ENCODE peak calls at places on chromosome 4, in four cellular contexts. One of them, this sample, is unnamed.

GRCh38 chr4:20883231-20883630 is 183.0 kb downstream of the PACRGL start:
- DNase-seq in HepG2: no peak
- DNase-seq in GM12878: no peak
- DNase-seq in K562: no peak
- DNase-seq in this sample: no peak

GRCh38 chr4:93199492-93199891 is 629.1 kb upstream of the ATOH1 start:
- DNase-seq in HepG2: peak; percentile 41
- DNase-seq in GM12878: no peak
- DNase-seq in K562: no peak
- DNase-seq in this sample: peak; percentile 56

GRCh38 chr4:80462537-80463207 is 127.1 kb downstream of the CFAP299 start:
- DNase-seq in HepG2: no peak
- DNase-seq in GM12878: peak; percentile 5
- DNase-seq in K562: no peak
- DNase-seq in this sample: no peak

GRCh38 chr4:13545394-13545808 is 1.1 kb upstream of the NKX3-2 start:
- DNase-seq in HepG2: no peak
- DNase-seq in GM12878: no peak
- DNase-seq in K562: no peak
- DNase-seq in this sample: no peak

GRCh38 chr4:189279188-189279587 is 661.5 kb upstream of the FRG1 start:
- DNase-seq in HepG2: no peak
- DNase-seq in GM12878: no peak
- DNase-seq in K562: no peak
- DNase-seq in this sample: no peak

GRCh38 chr4:131974730-131975129 is 1174.4 kb upstream of the PCDH10 start:
- DNase-seq in HepG2: no peak
- DNase-seq in GM12878: no peak
- DNase-seq in K562: no peak
- DNase-seq in this sample: no peak

GRCh38 chr4:4862665-4863482 is 3.4 kb downstream of the MSX1 start:
- DNase-seq in HepG2: no peak
- DNase-seq in GM12878: no peak
- DNase-seq in K562: no peak
- DNase-seq in this sample: no peak

GRCh38 chr4:98506462-98507132 is 151.8 kb downstream of the TSPAN5 start:
- DNase-seq in HepG2: no peak
- DNase-seq in GM12878: no peak
- DNase-seq in K562: peak; percentile 40
- DNase-seq in this sample: peak; percentile 39

GRCh38 chr4:20395160-20395773 is 143.6 kb downstream of the SLIT2 start:
- DNase-seq in HepG2: peak; percentile 32
- DNase-seq in GM12878: no peak
- DNase-seq in K562: peak; percentile 40
- DNase-seq in this sample: peak; percentile 41

GRCh38 chr4:76208005-76208765 is 5.4 kb downstream of the SCARB2 start:
- DNase-seq in HepG2: peak; percentile 85
- DNase-seq in GM12878: no peak
- DNase-seq in K562: peak; percentile 47
- DNase-seq in this sample: peak; percentile 21

GRCh38 chr4:10371869-10372471 is 85.3 kb downstream of the ZNF518B start:
- DNase-seq in HepG2: no peak
- DNase-seq in GM12878: no peak
- DNase-seq in K562: peak; percentile 73
- DNase-seq in this sample: no peak

GRCh38 chr4:40848981-40849380 is 99.2 kb downstream of the NSUN7 start:
- DNase-seq in HepG2: no peak
- DNase-seq in GM12878: no peak
- DNase-seq in K562: no peak
- DNase-seq in this sample: no peak

GRCh38 chr4:140243345-140243753 is 89.4 kb upstream of the MAML3 start:
- DNase-seq in HepG2: no peak
- DNase-seq in GM12878: peak; percentile 26
- DNase-seq in K562: no peak
- DNase-seq in this sample: no peak

GRCh38 chr4:53586121-53586816 is 5.0 kb downstream of the LNX1 start:
- DNase-seq in HepG2: no peak
- DNase-seq in GM12878: no peak
- DNase-seq in K562: no peak
- DNase-seq in this sample: no peak

GRCh38 chr4:58209576-58209975 is 1099.4 kb upstream of the IGFBP7 start:
- DNase-seq in HepG2: no peak
- DNase-seq in GM12878: no peak
- DNase-seq in K562: no peak
- DNase-seq in this sample: no peak

GRCh38 chr4:45482346-45482745 is 641.5 kb downstream of the GABRG1 start:
- DNase-seq in HepG2: no peak
- DNase-seq in GM12878: no peak
- DNase-seq in K562: no peak
- DNase-seq in this sample: no peak

GRCh38 chr4:150012851-150013360 is 65.3 kb upstream of the DCLK2 start:
- DNase-seq in HepG2: no peak
- DNase-seq in GM12878: no peak
- DNase-seq in K562: no peak
- DNase-seq in this sample: no peak

GRCh38 chr4:110654254-110654635 is 31.4 kb upstream of the PITX2 start:
- DNase-seq in HepG2: no peak
- DNase-seq in GM12878: no peak
- DNase-seq in K562: no peak
- DNase-seq in this sample: no peak

GRCh38 chr4:3302164-3302785 is 9.5 kb downstream of the RGS12 start:
- DNase-seq in HepG2: no peak
- DNase-seq in GM12878: peak; percentile 21
- DNase-seq in K562: no peak
- DNase-seq in this sample: no peak

GRCh38 chr4:53963336-53963735 is 101.1 kb downstream of the CHIC2 start:
- DNase-seq in HepG2: no peak
- DNase-seq in GM12878: no peak
- DNase-seq in K562: no peak
- DNase-seq in this sample: no peak

GRCh38 chr4:151994429-151994828 is 233.6 kb upstream of the GATB start:
- DNase-seq in HepG2: no peak
- DNase-seq in GM12878: no peak
- DNase-seq in K562: no peak
- DNase-seq in this sample: no peak

GRCh38 chr4:119286377-119287002 is 35.4 kb downstream of the FABP2 start:
- DNase-seq in HepG2: peak; percentile 32
- DNase-seq in GM12878: no peak
- DNase-seq in K562: peak; percentile 56
- DNase-seq in this sample: no peak

GRCh38 chr4:40190880-40191815 is 5.7 kb upstream of the RHOH start:
- DNase-seq in HepG2: peak; percentile 75
- DNase-seq in GM12878: no peak
- DNase-seq in K562: no peak
- DNase-seq in this sample: no peak

GRCh38 chr4:129240816-129241215 is 144.9 kb downstream of the C4orf33 start:
- DNase-seq in HepG2: no peak
- DNase-seq in GM12878: no peak
- DNase-seq in K562: no peak
- DNase-seq in this sample: no peak
- TF ChIP-seq FOXK2 in HepG2: no peak
- TF ChIP-seq FOXK2 in GM12878: no peak
- TF ChIP-seq FOXK2 in K562: no peak
- TF ChIP-seq FOXK2 in this sample: no peak

DNA sequence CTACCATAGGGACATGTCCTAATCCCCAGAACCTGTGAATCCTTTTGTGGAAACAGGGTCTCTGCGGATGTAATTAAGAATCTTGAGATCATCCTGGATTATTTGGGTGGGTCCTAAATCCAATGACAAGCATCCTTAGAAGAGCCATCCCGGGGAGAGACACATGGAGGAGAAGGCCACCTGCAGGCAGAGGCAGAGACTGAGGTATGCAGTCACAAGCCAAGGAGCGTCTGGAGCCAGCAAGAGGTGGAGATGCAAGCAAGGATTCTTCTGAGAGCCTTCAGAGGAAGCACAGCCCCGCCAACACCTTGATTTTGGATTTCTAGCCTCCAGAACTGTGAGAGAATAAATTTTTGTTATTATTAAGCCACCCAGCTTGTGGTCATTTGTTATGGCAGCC is 13.8 kb upstream of the FAT1 start:
- DNase-seq in HepG2: no peak
- DNase-seq in GM12878: no peak
- DNase-seq in K562: no peak
- DNase-seq in this sample: no peak
- TF ChIP-seq FOXK2 in HepG2: no peak
- TF ChIP-seq FOXK2 in GM12878: no peak
- TF ChIP-seq FOXK2 in K562: no peak
- TF ChIP-seq FOXK2 in this sample: no peak

GRCh38 chr4:16865209-16865896 is 33.1 kb downstream of the LDB2 start:
- DNase-seq in HepG2: no peak
- DNase-seq in GM12878: no peak
- DNase-seq in K562: no peak
- DNase-seq in this sample: no peak
- TF ChIP-seq FOXK2 in HepG2: no peak
- TF ChIP-seq FOXK2 in GM12878: no peak
- TF ChIP-seq FOXK2 in K562: no peak
- TF ChIP-seq FOXK2 in this sample: no peak

GRCh38 chr4:103429283-103429682 is 231.1 kb upstream of the CENPE start:
- DNase-seq in HepG2: peak; percentile 11
- DNase-seq in GM12878: no peak
- DNase-seq in K562: peak; percentile 2
- DNase-seq in this sample: peak; percentile 33
- TF ChIP-seq FOXK2 in HepG2: no peak
- TF ChIP-seq FOXK2 in GM12878: no peak
- TF ChIP-seq FOXK2 in K562: no peak
- TF ChIP-seq FOXK2 in this sample: no peak

GRCh38 chr4:6914448-6914847 is 4.8 kb downstream of the TBC1D14 start:
- DNase-seq in HepG2: no peak
- DNase-seq in GM12878: no peak
- DNase-seq in K562: peak; percentile 53
- DNase-seq in this sample: no peak
- TF ChIP-seq FOXK2 in HepG2: no peak
- TF ChIP-seq FOXK2 in GM12878: no peak
- TF ChIP-seq FOXK2 in K562: no peak
- TF ChIP-seq FOXK2 in this sample: no peak

GRCh38 chr4:61938250-61938846 is 738.2 kb downstream of the ADGRL3 start:
- DNase-seq in HepG2: no peak
- DNase-seq in GM12878: no peak
- DNase-seq in K562: no peak
- DNase-seq in this sample: no peak
- TF ChIP-seq FOXK2 in HepG2: no peak
- TF ChIP-seq FOXK2 in GM12878: no peak
- TF ChIP-seq FOXK2 in K562: no peak
- TF ChIP-seq FOXK2 in this sample: no peak

GRCh38 chr4:39179681-39180080 is 2.6 kb upstream of the WDR19 start:
- DNase-seq in HepG2: no peak
- DNase-seq in GM12878: no peak
- DNase-seq in K562: no peak
- DNase-seq in this sample: no peak

GRCh38 chr4:39181520-39181904 is 817 bp upstream of the WDR19 start:
- DNase-seq in HepG2: no peak
- DNase-seq in GM12878: no peak
- DNase-seq in K562: no peak
- DNase-seq in this sample: no peak

GRCh38 chr4:39178706-39179105 is 3.6 kb upstream of the WDR19 start:
- DNase-seq in HepG2: no peak
- DNase-seq in GM12878: no peak
- DNase-seq in K562: no peak
- DNase-seq in this sample: no peak

GRCh38 chr4:39181905-39182638 is at the start of gene WDR19:
- DNase-seq in HepG2: peak; percentile 99
- DNase-seq in GM12878: peak; percentile 98
- DNase-seq in K562: peak; percentile 99
- DNase-seq in this sample: peak; percentile 91
- TF ChIP-seq FOXK2 in HepG2: peak; percentile 83
- TF ChIP-seq FOXK2 in GM12878: no peak
- TF ChIP-seq FOXK2 in K562: peak; percentile 84
- TF ChIP-seq FOXK2 in this sample: no peak

DNA sequence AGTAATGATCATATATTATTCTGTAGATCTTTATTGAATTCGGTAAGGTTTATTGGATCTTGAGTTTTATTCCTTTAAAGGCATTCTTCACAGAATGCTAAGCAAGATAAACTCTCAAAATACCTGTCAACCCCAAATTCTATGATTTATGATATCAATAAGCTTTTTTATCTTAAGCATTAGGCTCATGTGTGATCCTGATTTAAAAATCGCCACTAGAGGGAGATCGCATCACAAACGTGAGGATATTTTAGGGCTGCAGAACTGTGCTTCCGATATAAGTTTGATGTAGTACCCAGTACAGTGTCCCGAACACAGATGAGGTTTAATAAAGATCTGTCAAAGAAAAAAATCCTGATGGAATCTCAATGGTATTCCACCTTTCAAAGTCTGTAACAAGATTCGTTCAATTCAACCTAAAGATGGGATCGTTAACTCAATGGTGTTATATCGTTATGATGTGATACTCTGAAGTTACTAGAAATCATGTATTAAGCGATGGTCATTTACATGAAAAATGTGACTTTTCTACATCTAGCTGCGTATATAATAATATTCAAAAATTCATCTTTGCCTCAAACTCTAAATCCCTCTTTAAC is 169.0 kb downstream of the CORIN start:
- DNase-seq in HepG2: peak; percentile 32
- DNase-seq in GM12878: no peak
- DNase-seq in K562: peak; percentile 57
- DNase-seq in this sample: peak; percentile 26
- TF ChIP-seq FOXK2 in HepG2: no peak
- TF ChIP-seq FOXK2 in GM12878: no peak
- TF ChIP-seq FOXK2 in K562: no peak
- TF ChIP-seq FOXK2 in this sample: no peak

GRCh38 chr4:8687083-8687482 is 94.5 kb downstream of the CPZ start:
- DNase-seq in HepG2: no peak
- DNase-seq in GM12878: no peak
- DNase-seq in K562: no peak
- DNase-seq in this sample: no peak

GRCh38 chr4:8689741-8690140 is 97.2 kb downstream of the CPZ start:
- DNase-seq in HepG2: no peak
- DNase-seq in GM12878: no peak
- DNase-seq in K562: no peak
- DNase-seq in this sample: no peak

GRCh38 chr4:8688908-8689445 is 96.4 kb downstream of the CPZ start:
- DNase-seq in HepG2: no peak
- DNase-seq in GM12878: no peak
- DNase-seq in K562: no peak
- DNase-seq in this sample: no peak

GRCh38 chr4:8690216-8690786 is 97.7 kb downstream of the CPZ start:
- DNase-seq in HepG2: no peak
- DNase-seq in GM12878: no peak
- DNase-seq in K562: no peak
- DNase-seq in this sample: no peak

GRCh38 chr4:8688041-8688907 is 95.7 kb downstream of the CPZ start:
- DNase-seq in HepG2: no peak
- DNase-seq in GM12878: no peak
- DNase-seq in K562: peak; percentile 51
- DNase-seq in this sample: peak; percentile 89
- TF ChIP-seq FOXK2 in HepG2: no peak
- TF ChIP-seq FOXK2 in GM12878: no peak
- TF ChIP-seq FOXK2 in K562: no peak
- TF ChIP-seq FOXK2 in this sample: no peak

This sample was measured in HEK293T.